ENCODE peak calls at places on chromosomes 7 and 10, in ten cellular contexts. S is T-helper 1 cell; I is activated T-cell treated with anti-CD3 and anti-CD28 coated beads, Interleukin-2, amount 50 U/mL, for 48 hours; E is PC-9; V is head of caudate nucleus; A is T-helper 17 cell; O is esophagus squamous epithelium; K is HTR-8/SVneo; Q is neural progenitor cell; T is NCI-H1930. P is an unnamed sample.

GRCh38 chr10:43205681-43206390 is 61.0 kb downstream of the RASGEF1A start:
- DNase-seq in T (no peak), I (peak; percentile 6), V (peak; percentile 5), K (no peak), A (no peak), O (no peak), E (no peak), S (no peak), Q (no peak), P (no peak)

GRCh38 chr7:31747553-31747952 is 60.5 kb downstream of the PPP1R17 start:
- DNase-seq in Q (no peak), S (no peak), K (no peak), E (no peak), T (no peak), I (no peak), O (no peak), V (no peak), A (no peak), P (peak; percentile 79)

GRCh38 chr7:135714534-135715009 is 13.4 kb downstream of the SLC13A4 start:
- DNase-seq in T (no peak), I (no peak), Q (peak; percentile 76), E (peak; percentile 83), K (peak; percentile 71), S (no peak), O (no peak), V (no peak), A (no peak), P (no peak)

GRCh38 chr10:124403548-124403947 is 15.2 kb downstream of the OAT start:
- DNase-seq in S (no peak), Q (peak; percentile 92), K (peak; percentile 51), E (no peak), V (peak; percentile 20), I (peak; percentile 29), T (peak; percentile 53), O (no peak), A (no peak), P (no peak)

GRCh38 chr7:55128693-55129394 is 110.0 kb downstream of the EGFR start:
- DNase-seq in V (no peak), E (no peak), A (no peak), I (no peak), S (no peak), Q (peak; percentile 31), K (no peak), T (peak; percentile 14), O (no peak), P (no peak)

GRCh38 chr7:94348142-94348541 is 46.6 kb upstream of the COL1A2 start:
- DNase-seq in O (no peak), A (no peak), V (no peak), Q (no peak), K (peak; percentile 3), E (no peak), S (no peak), T (no peak), I (no peak), P (no peak)

GRCh38 chr7:112211348-112211907 is 4.9 kb downstream of the ZNF277 start:
- DNase-seq in K (no peak), T (no peak), E (no peak), I (no peak), O (no peak), S (no peak), Q (no peak), A (no peak), V (no peak), P (no peak)

GRCh38 chr7:12244129-12244528 is 33.0 kb downstream of the TMEM106B start:
- DNase-seq in Q (peak; percentile 66), K (peak; percentile 15), I (no peak), S (no peak), O (no peak), V (no peak), A (no peak), T (no peak), E (peak; percentile 16), P (no peak)

GRCh38 chr7:75732764-75733630 is 5.7 kb downstream of the HIP1 start:
- DNase-seq in T (no peak), S (no peak), V (no peak), I (no peak), O (no peak), Q (no peak), K (peak; percentile 51), A (no peak), E (no peak), P (no peak)

GRCh38 chr7:91789086-91789485 is 91.4 kb downstream of the MTERF1 start:
- DNase-seq in T (no peak), Q (no peak), V (no peak), E (no peak), A (no peak), I (no peak), S (no peak), O (no peak), K (no peak), P (no peak)

GRCh38 chr10:115001506-115002381 is 63.7 kb downstream of the TRUB1 start:
- DNase-seq in T (no peak), E (no peak), V (no peak), Q (no peak), I (no peak), S (no peak), A (no peak), K (no peak), O (no peak), P (no peak)

GRCh38 chr10:120077707-120078492 is 185.4 kb downstream of the SEC23IP start:
- DNase-seq in E (no peak), O (no peak), V (peak; percentile 8), Q (peak; percentile 19), A (no peak), I (peak; percentile 17), S (no peak), K (no peak), T (peak; percentile 18), P (no peak)

GRCh38 chr7:1151653-1152425 is 8.2 kb downstream of the ZFAND2A start:
- DNase-seq in S (no peak), I (no peak), O (no peak), T (no peak), E (no peak), K (no peak), Q (no peak), A (no peak), V (no peak), P (no peak)

GRCh38 chr7:15916666-15917388 is 230.3 kb upstream of the MEOX2 start:
- DNase-seq in V (no peak), S (no peak), A (no peak), I (no peak), E (no peak), K (no peak), T (no peak), Q (no peak), O (no peak), P (no peak)

GRCh38 chr10:11335167-11335652 is 276.2 kb downstream of the USP6NL start:
- DNase-seq in V (no peak), O (no peak), I (no peak), S (no peak), Q (no peak), T (no peak), K (no peak), E (no peak), A (no peak), P (no peak)

GRCh38 chr10:118712080-118712479 is 42.7 kb downstream of the CACUL1 start:
- DNase-seq in K (no peak), V (no peak), A (no peak), E (no peak), T (no peak), S (no peak), Q (no peak), I (no peak), O (no peak), P (no peak)

GRCh38 chr10:48872234-48872633 is 67.4 kb downstream of the LRRC18 start:
- DNase-seq in O (no peak), V (no peak), A (no peak), K (no peak), I (no peak), S (no peak), E (no peak), T (no peak), Q (no peak), P (no peak)

GRCh38 chr7:71363223-71363622 is 231.3 kb downstream of the GALNT17 start:
- DNase-seq in S (no peak), A (no peak), Q (no peak), E (no peak), O (no peak), K (no peak), T (no peak), I (no peak), V (no peak), P (no peak)

GRCh38 chr10:103053659-103054581 is 135.8 kb downstream of the CNNM2 start:
- DNase-seq in A (no peak), K (peak; percentile 37), O (no peak), V (peak; percentile 74), E (no peak), S (peak; percentile 42), T (no peak), Q (peak; percentile 78), I (peak; percentile 56), P (no peak)

GRCh38 chr7:54689394-54690058 is 69.5 kb downstream of the SEC61G start:
- DNase-seq in O (no peak), S (no peak), K (no peak), Q (no peak), A (no peak), I (no peak), E (no peak), V (no peak), T (no peak), P (no peak)

GRCh38 chr7:69246758-69247157 is 351.5 kb upstream of the AUTS2 start:
- DNase-seq in V (peak; percentile 12), Q (no peak), O (no peak), A (no peak), T (no peak), E (no peak), S (no peak), I (no peak), K (no peak), P (no peak)

GRCh38 chr7:151694828-151695580 is 175.3 kb upstream of the RHEB start:
- DNase-seq in S (no peak), I (no peak), V (no peak), E (peak; percentile 76), A (no peak), O (no peak), Q (no peak), T (no peak), K (no peak), P (no peak)

GRCh38 chr7:22563621-22564241 is 63.7 kb upstream of the STEAP1B start:
- DNase-seq in K (no peak), I (peak; percentile 53), V (no peak), O (no peak), A (no peak), T (no peak), S (no peak), Q (peak; percentile 36), E (peak; percentile 69), P (no peak)

GRCh38 chr7:14698239-14698638 is 204.3 kb downstream of the DGKB start:
- DNase-seq in O (no peak), K (no peak), Q (no peak), T (no peak), S (no peak), A (no peak), V (no peak), E (no peak), I (no peak), P (no peak)

GRCh38 chr7:27923308-27923980 is 183.5 kb downstream of the TAX1BP1 start:
- DNase-seq in I (no peak), K (no peak), E (no peak), T (no peak), O (no peak), Q (no peak), S (no peak), A (no peak), V (no peak), P (no peak)

P was measured in epithelial cell of prostate.